ENCODE peak calls at places on chromosome 1, in eight cellular contexts. F is HepG2; A is CD8-positive, alpha-beta T cell; M is SK-N-SH; E is fibroblast of lung; W is body of pancreas; T is right lobe of liver; Y is lung. K is an unnamed sample. For H3K4me1, the result is how much of the 10 kb centered on the place peaks cover.

GRCh38 chr1:110210604-110211502 is 739 bp downstream of the KCNC4 start:
- DNase-seq in Y (peak), W (peak), F (no peak), T (peak), A (peak), E (peak), M (peak), K (no peak)

GRCh38 chr1:16139473-16139962 is 16.4 kb downstream of the EPHA2 start:
- DNase-seq in T (no peak), A (no peak), W (no peak), Y (no peak), F (no peak), E (peak), M (no peak), K (no peak)

GRCh38 chr1:155487537-155487936 is 75.1 kb downstream of the ASH1L start:
- DNase-seq in F (no peak), M (no peak), A (no peak), Y (no peak), E (no peak), W (no peak), T (no peak), K (no peak)

GRCh38 chr1:30991852-30992606 is 73.5 kb downstream of the PUM1 start:
- DNase-seq in M (no peak), E (no peak), F (no peak), A (no peak), Y (no peak), W (no peak), T (no peak), K (peak)

GRCh38 chr1:245154429-245155185 is at the start of gene KIF26B:
- DNase-seq in T (peak), F (peak), E (peak), W (peak), Y (no peak), A (peak), M (peak), K (no peak)

GRCh38 chr1:59290173-59290954 is 6.5 kb upstream of the FGGY start:
- DNase-seq in A (no peak), F (peak), Y (peak), T (peak), M (peak), W (peak), E (peak), K (peak)

GRCh38 chr1:17586172-17586963 is 46.9 kb downstream of the ARHGEF10L start:
- DNase-seq in Y (no peak), A (no peak), E (peak), F (no peak), W (no peak), M (no peak), T (no peak), K (peak)

GRCh38 chr1:92995420-92996130 is 34.3 kb upstream of the DIPK1A start:
- DNase-seq in A (no peak), M (no peak), W (peak), F (no peak), T (no peak), Y (no peak), E (no peak), K (no peak)

GRCh38 chr1:29237906-29238600 is 1.7 kb downstream of the PTPRU start:
- DNase-seq in M (peak), Y (peak), T (peak), F (peak), E (peak), W (peak), A (no peak), K (peak)

GRCh38 chr1:22826630-22827580 is 116.3 kb downstream of the EPHB2 start:
- DNase-seq in W (peak), Y (peak), E (peak), T (peak), A (no peak), F (no peak), M (no peak), K (no peak)

GRCh38 chr1:43776043-43776761 is 68.9 kb downstream of the ST3GAL3 start:
- DNase-seq in M (no peak), W (no peak), F (no peak), Y (no peak), T (no peak), E (peak), A (no peak), K (peak)
- TF ChIP-seq CTCF in M (peak), W (no peak), F (no peak), Y (no peak), T (no peak), E (no peak), A (no peak), K (no peak)

GRCh38 chr1:217134857-217135568 is 411.8 kb upstream of the ESRRG start:
- DNase-seq in T (no peak), E (peak), M (peak), W (peak), Y (no peak), F (no peak), A (no peak), K (no peak)

GRCh38 chr1:217135987-217136894 is 413.0 kb upstream of the ESRRG start:
- DNase-seq in A (no peak), M (peak), F (no peak), W (peak), Y (no peak), E (no peak), T (no peak), K (no peak)

GRCh38 chr1:217136895-217137205 is 413.6 kb upstream of the ESRRG start:
- DNase-seq in W (no peak), Y (no peak), T (no peak), F (no peak), M (peak), A (no peak), E (no peak), K (no peak)

GRCh38 chr1:217133958-217134856 is 411.0 kb upstream of the ESRRG start:
- DNase-seq in M (peak), W (peak), T (no peak), E (peak), F (no peak), A (no peak), Y (no peak), K (no peak)

DNA sequence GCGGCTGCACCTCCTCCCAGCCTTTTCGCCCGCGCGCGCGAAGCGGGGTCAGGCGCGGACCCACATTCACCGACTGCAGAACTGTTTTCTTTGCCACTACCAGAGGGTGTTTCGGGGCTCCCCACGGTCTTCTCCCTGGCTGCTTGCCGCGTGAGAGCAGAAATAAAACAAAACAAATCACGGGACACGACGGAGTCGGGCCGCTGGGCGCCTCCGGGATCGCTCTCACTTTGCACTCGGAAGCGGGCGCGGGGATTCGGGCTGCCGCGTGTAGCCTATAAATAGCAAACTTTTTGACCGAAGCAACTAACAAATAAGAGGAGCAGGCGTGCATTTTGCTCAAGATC is 412.3 kb upstream of the ESRRG start:
- DNase-seq in W (peak), M (peak), T (no peak), A (no peak), Y (no peak), F (no peak), E (peak), K (no peak)
- H3K4me3 ChIP-seq in W (no peak), M (peak), T (peak), A (no peak), Y (peak), F (peak), E (peak), K (peak)

GRCh38 chr1:8370928-8371327 is 53.0 kb downstream of the SLC45A1 start:
- DNase-seq in Y (no peak), T (no peak), F (no peak), M (no peak), E (peak), A (no peak), W (no peak), K (peak)
- H3K4me1 ChIP-seq in Y (under half), T (half or more), F (half or more), M (half or more), E (under half), A (under half), W (half or more), K (half or more)

GRCh38 chr1:6140413-6140812 is 39.7 kb downstream of the CHD5 start:
- DNase-seq in Y (no peak), W (no peak), A (no peak), T (no peak), E (no peak), M (no peak), F (no peak), K (no peak)

GRCh38 chr1:6134206-6134605 is 45.9 kb downstream of the CHD5 start:
- DNase-seq in Y (no peak), W (no peak), A (no peak), F (no peak), M (no peak), T (no peak), E (no peak), K (no peak)

GRCh38 chr1:6134741-6135510 is 45.2 kb downstream of the CHD5 start:
- DNase-seq in A (no peak), Y (no peak), T (no peak), M (no peak), E (no peak), F (no peak), W (no peak), K (no peak)

GRCh38 chr1:6136516-6137220 is 43.5 kb downstream of the CHD5 start:
- DNase-seq in T (no peak), M (no peak), Y (no peak), F (no peak), E (no peak), W (no peak), A (no peak), K (no peak)

DNA sequence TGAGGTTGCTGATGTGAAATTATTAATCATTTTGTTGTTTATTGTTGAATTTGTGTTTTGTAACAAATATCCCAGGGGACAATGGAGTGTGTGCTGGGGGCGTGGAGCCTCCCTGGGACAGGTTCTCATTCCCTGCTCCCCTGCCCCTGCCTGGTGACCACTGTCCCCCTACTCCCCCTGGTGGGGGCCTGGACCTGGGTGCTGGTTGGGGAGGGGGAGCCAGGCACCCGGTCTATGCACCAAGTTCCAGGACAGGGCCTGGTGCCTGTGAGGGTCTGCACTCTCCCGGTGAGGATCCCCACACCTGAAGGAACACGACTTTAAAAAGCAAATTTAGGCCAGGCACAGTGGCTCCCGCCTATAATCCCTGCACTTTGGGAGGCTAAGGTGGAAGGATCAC is 42.4 kb downstream of the CHD5 start:
- DNase-seq in A (no peak), E (no peak), M (no peak), F (no peak), W (no peak), Y (no peak), T (no peak), K (no peak)
- TF ChIP-seq CTCF in A (no peak), E (no peak), M (no peak), F (peak), W (no peak), Y (no peak), T (no peak), K (no peak)

DNA sequence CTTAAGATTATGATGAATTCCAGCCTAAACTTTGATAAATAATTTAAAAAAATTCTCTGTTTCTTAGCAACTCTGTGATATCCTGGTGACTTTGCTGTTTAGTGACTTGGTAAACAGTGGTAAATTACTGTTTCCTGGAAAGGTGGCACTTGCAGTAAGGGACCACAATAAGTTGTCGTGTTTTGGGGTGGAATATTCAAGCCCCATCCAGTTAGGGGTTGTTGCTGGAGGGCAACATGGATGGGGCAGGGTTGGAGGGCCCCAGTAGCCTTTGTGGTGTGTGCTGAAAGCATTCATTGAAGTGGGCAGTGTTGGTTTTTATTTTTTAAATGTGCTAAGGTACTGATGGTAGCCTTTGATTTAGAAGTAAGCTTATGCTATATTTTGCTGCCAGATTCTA is 30.3 kb downstream of the PRDM2 start:
- DNase-seq in T (no peak), M (no peak), E (no peak), A (no peak), F (no peak), Y (no peak), W (no peak), K (no peak)
- H3K4me3 ChIP-seq in T (no peak), M (no peak), E (no peak), A (no peak), F (no peak), Y (no peak), W (no peak), K (no peak)

GRCh38 chr1:205240569-205240968 is 12.8 kb downstream of the TMCC2 start:
- DNase-seq in Y (no peak), F (no peak), E (no peak), M (no peak), A (no peak), W (no peak), T (no peak), K (no peak)
- H3K4me1 ChIP-seq in Y (under half), F (under half), E (under half), M (under half), A (under half), W (under half), T (under half), K (half or more)

GRCh38 chr1:201597551-201598230 is 58.8 kb downstream of the NAV1 start:
- DNase-seq in W (peak), E (no peak), Y (peak), T (peak), M (no peak), A (no peak), F (no peak), K (no peak)
- TF ChIP-seq CTCF in W (peak), E (no peak), Y (no peak), T (no peak), M (no peak), A (no peak), F (no peak), K (no peak)

GRCh38 chr1:27359822-27360158 is 7.0 kb downstream of the MAP3K6 start:
- DNase-seq in W (no peak), E (no peak), M (no peak), T (no peak), Y (no peak), F (no peak), A (no peak), K (no peak)

GRCh38 chr1:27363766-27364695 is 2.7 kb downstream of the MAP3K6 start:
- DNase-seq in W (no peak), F (no peak), M (no peak), A (no peak), Y (no peak), E (no peak), T (no peak), K (no peak)

GRCh38 chr1:27360159-27361043 is 6.4 kb downstream of the MAP3K6 start:
- DNase-seq in T (no peak), E (no peak), M (no peak), A (peak), Y (no peak), W (peak), F (no peak), K (no peak)

GRCh38 chr1:27361044-27361402 is 5.7 kb downstream of the MAP3K6 start:
- DNase-seq in A (no peak), W (no peak), F (no peak), Y (no peak), E (no peak), M (no peak), T (no peak), K (no peak)

DNA sequence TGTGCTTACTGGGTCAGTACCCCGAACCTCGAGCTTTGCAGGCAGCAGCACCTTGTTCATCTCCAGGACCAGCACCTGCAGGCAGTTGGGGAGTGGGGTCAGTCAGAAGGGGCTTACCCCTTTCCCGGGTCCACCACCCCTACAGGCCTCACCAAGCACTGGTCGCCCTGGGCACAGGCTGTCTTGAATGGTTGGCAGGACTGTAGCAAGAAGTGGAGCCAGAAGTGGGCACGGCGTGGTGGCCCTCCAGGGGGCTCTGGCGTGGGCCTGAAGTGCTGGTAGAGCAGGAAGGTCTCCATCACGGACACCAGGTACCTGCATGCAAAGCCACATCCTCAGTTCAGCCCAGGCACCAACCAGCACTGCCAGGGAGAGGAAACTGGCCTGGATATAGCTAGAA is 5.2 kb downstream of the MAP3K6 start:
- DNase-seq in Y (no peak), M (no peak), E (no peak), T (no peak), F (no peak), A (no peak), W (no peak), K (no peak)
- H3K4me3 ChIP-seq in Y (no peak), M (no peak), E (no peak), T (no peak), F (no peak), A (no peak), W (no peak), K (no peak)